ENCODE peak calls at places on chromosomes 13 and 19, in four cellular contexts. X is heart right ventricle, I is OCI-LY7, P is mammary epithelial cell. A is an unnamed sample.

GRCh38 chr13:34224877-34225276 is 406.9 kb downstream of the RFC3 start:
- DNase-seq in X (no peak), I (no peak), P (no peak), A (no peak)

GRCh38 chr19:48964205-48965032 is 690 bp upstream of the FTL start:
- DNase-seq in X (no peak), I (no peak), P (no peak), A (no peak)

GRCh38 chr19:35942235-35942634 is 6.1 kb downstream of the LRFN3 start:
- DNase-seq in X (no peak), I (no peak), P (no peak), A (no peak)

GRCh38 chr19:13526552-13526951 is 20.3 kb upstream of the CACNA1A start:
- DNase-seq in X (no peak), I (peak; percentile 9), P (peak; percentile 6), A (no peak)

GRCh38 chr13:108283110-108283509 is 13.6 kb downstream of the TNFSF13B start:
- DNase-seq in X (no peak), I (no peak), P (no peak), A (no peak)

GRCh38 chr13:20326276-20326675 is 94.2 kb upstream of the GJB6 start:
- DNase-seq in X (no peak), I (no peak), P (no peak), A (no peak)

GRCh38 chr19:35040826-35041547 is 534 bp upstream of the HPN start:
- DNase-seq in X (peak; percentile 94), I (no peak), P (no peak), A (no peak)

GRCh38 chr13:87680298-87680697 is 9.1 kb downstream of the SLITRK5 start:
- DNase-seq in X (no peak), I (peak; percentile 81), P (no peak), A (no peak)

GRCh38 chr13:45417790-45418534 is at the start of gene SLC25A30:
- DNase-seq in X (peak; percentile 96), I (peak; percentile 32), P (peak; percentile 87), A (peak; percentile 79)

GRCh38 chr13:51066091-51066831 is 44.8 kb downstream of the C13orf42 start:
- DNase-seq in X (peak; percentile 30), I (peak; percentile 16), P (peak; percentile 71), A (no peak)

GRCh38 chr13:114259974-114260373 is 21.4 kb upstream of the UPF3A start:
- DNase-seq in X (no peak), I (peak; percentile 61), P (no peak), A (no peak)

GRCh38 chr19:31071157-31071855 is 277.9 kb downstream of the TSHZ3 start:
- DNase-seq in X (no peak), I (no peak), P (no peak), A (no peak)

GRCh38 chr13:71320452-71320851 is 546.6 kb downstream of the DACH1 start:
- DNase-seq in X (no peak), I (peak; percentile 2), P (peak; percentile 7), A (no peak)

GRCh38 chr13:46075811-46076210 is 23.3 kb upstream of the ZC3H13 start:
- DNase-seq in X (no peak), I (no peak), P (no peak), A (no peak)

GRCh38 chr13:110471833-110472162 is 89.7 kb downstream of the RAB20 start:
- DNase-seq in X (peak; percentile 68), I (peak; percentile 79), P (no peak), A (no peak)

GRCh38 chr13:109989155-109989554 is 202.8 kb upstream of the IRS2 start:
- DNase-seq in X (no peak), I (no peak), P (no peak), A (no peak)

GRCh38 chr13:25691654-25692053 is 319.9 kb downstream of the ATP8A2 start:
- DNase-seq in X (no peak), I (no peak), P (no peak), A (no peak)

GRCh38 chr13:112053744-112054615 is 13.0 kb upstream of the SOX1 start:
- DNase-seq in X (no peak), I (no peak), P (no peak), A (no peak)

GRCh38 chr19:30236006-30236405 is 136.2 kb upstream of the ZNF536 start:
- DNase-seq in X (no peak), I (no peak), P (no peak), A (no peak)

GRCh38 chr19:38666662-38667448 is 19.4 kb downstream of the ACTN4 start:
- DNase-seq in X (peak; percentile 76), I (peak; percentile 48), P (peak; percentile 74), A (no peak)

DNA sequence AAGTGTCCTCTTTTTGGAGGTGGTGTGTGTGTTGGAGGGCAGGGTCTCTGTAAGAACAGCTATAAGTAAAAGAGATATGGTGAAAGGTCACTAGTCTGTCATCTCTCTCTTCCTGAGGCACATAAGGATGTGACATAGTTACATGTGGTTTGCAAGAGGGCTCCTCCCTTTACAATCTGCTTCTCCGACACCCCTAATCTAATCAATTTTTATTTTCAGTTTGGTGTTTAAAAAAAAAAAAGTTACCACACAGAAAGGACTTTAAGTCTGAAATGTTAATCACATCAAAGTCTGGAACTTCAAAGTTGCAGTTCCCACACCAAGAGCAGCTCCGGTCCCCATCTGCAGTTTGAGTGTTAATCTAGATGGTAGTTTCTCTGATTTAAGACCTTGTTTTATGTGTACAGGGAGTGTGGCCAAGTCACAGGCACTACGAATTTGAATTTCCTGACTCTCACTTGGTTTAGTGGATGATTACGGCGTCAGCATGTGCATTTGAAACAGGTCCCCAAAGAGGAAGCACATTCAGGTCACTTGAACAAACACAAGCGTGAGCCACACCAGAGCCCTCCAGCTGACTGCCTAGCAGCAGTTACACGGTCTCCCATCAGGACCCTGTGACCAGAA is 53.1 kb downstream of the FOXO1 start:
- DNase-seq in X (peak; percentile 60), I (peak; percentile 68), P (no peak), A (no peak)
- TF ChIP-seq CTCF in X (no peak), I (no peak), P (no peak), A (no peak)

GRCh38 chr19:10962863-10963262 is 2.0 kb downstream of the SMARCA4 start:
- DNase-seq in X (no peak), I (no peak), P (no peak), A (no peak)
- H3K27ac ChIP-seq in X (no peak overlapping the region), I (peak overlapping the region; percentile 99), P (no peak overlapping the region), A (peak overlapping the region; percentile 46)

DNA sequence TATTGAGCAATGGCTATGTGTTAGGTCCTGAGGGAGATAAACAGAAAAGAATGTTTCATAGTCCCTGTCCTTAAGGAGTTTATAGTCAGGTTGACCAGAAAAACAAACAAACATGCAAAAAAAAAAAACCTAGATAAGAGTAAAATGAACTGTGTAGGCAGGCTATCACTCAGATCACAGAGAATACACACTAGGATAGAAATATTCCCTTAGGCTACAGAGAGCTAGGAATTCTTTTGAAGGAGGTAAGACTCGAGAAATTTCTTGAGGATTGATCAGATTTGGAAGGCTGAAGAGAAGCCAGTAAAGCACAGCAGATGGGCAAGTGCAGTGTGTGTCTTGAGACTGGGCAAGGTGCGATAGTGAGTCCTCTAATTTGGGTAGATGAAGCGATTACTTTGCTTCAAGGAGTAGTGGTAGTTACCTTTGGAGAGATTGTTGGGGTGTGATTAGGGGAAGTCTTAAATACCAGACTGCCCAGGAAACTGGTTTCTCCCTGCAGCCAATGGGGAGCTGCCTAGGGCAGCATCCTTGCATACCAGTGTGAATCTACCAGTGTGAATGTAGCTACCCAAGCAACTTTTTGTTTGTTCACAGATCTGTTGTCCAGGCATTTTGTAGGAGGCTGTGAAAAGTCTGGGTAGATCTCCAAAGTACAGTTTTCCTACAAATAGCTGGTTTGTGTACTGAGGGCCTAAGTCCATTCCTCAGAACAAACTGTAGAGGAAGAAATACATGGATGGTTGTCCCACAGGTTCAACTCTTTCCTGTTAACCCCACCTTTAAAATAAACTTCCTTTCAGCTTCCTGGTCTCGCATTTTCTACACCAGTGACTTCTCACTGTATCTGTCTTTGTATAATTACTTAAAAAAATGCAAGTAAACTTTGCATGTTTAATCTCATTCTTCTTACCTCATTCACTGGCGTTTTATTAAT is 314.2 kb downstream of the KLF5 start:
- DNase-seq in X (no peak), I (no peak), P (no peak), A (no peak)
- TF ChIP-seq CTCF in X (no peak), I (no peak), P (no peak), A (no peak)

GRCh38 chr19:3115916-3116602 is 19.8 kb upstream of the GNA15 start:
- DNase-seq in X (no peak), I (no peak), P (peak; percentile 52), A (no peak)
- H3K27ac ChIP-seq in X (no peak overlapping the region), I (no peak overlapping the region), P (peak overlapping the region; percentile 17), A (peak overlapping the region; percentile 64)

DNA sequence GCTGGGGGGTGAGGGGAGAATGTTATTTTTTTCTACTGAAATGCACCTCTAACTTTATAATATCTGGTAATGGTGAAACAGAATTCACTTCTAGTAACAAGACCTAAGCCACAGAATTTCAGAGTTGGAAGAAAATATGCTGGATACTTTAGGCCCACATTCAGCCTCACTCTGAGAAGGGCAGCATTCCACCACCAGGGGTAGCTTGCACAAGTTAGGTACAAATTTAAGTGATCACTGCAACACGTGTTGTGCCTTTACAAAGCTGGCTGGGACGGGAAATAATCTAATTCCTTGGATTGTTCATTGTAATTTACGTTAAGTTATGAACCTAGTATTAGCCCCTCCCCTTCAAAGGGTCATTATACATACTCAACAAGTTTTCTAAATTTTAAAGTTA is 192.3 kb downstream of the RGCC start:
- DNase-seq in X (no peak), I (peak; percentile 60), P (no peak), A (no peak)
- TF ChIP-seq CTCF in X (peak; percentile 46), I (peak; percentile 71), P (peak; percentile 50), A (no peak)

GRCh38 chr13:100828226-100828625 is 153.6 kb upstream of the TMTC4 start:
- DNase-seq in X (no peak), I (no peak), P (no peak), A (no peak)
- H3K27ac ChIP-seq in X (no peak overlapping the region), I (no peak overlapping the region), P (no peak overlapping the region), A (no peak overlapping the region)

A was measured in RWPE1.